ENCODE peak calls at places on chromosome 12, in seven cellular contexts. C is GM23338; E is tibial artery; T is effector memory CD4-positive, alpha-beta T cell; U is stomach; V is cardiac muscle cell; D is Karpas-422. I is an unnamed sample.

GRCh38 chr12:66111605-66112004 is 18.9 kb downstream of the LLPH start:
- DNase-seq in C (no peak), E (no peak), T (no peak), U (no peak), V (peak; percentile 35), D (no peak), I (no peak)

GRCh38 chr12:31222620-31223222 is 103.2 kb downstream of the SINHCAF start:
- DNase-seq in C (no peak), E (no peak), T (no peak), U (no peak), V (no peak), D (no peak), I (no peak)

GRCh38 chr12:88870000-88870737 is 289.9 kb upstream of the KITLG start:
- DNase-seq in C (no peak), E (no peak), T (no peak), U (no peak), V (peak; percentile 3), D (no peak), I (peak; percentile 28)

GRCh38 chr12:34287986-34288962 is 266.0 kb downstream of the ALG10 start:
- DNase-seq in C (no peak), E (peak; percentile 47), T (no peak), U (no peak), V (no peak), D (no peak), I (no peak)

GRCh38 chr12:5912437-5913334 is 32.4 kb downstream of the ANO2 start:
- DNase-seq in C (peak; percentile 88), E (peak; percentile 41), T (no peak), U (no peak), V (no peak), D (no peak), I (peak; percentile 19)

GRCh38 chr12:47894068-47894467 is 10.7 kb downstream of the VDR start:
- DNase-seq in C (no peak), E (no peak), T (no peak), U (no peak), V (no peak), D (no peak), I (no peak)

GRCh38 chr12:89038831-89039509 is 313.3 kb downstream of the DUSP6 start:
- DNase-seq in C (no peak), E (no peak), T (no peak), U (no peak), V (no peak), D (no peak), I (no peak)

GRCh38 chr12:115599251-115599811 is 678.2 kb downstream of the MED13L start:
- DNase-seq in C (peak; percentile 47), E (no peak), T (no peak), U (no peak), V (peak; percentile 26), D (no peak), I (no peak)

GRCh38 chr12:6570264-6570887 is 2.3 kb upstream of the NOP2 start:
- DNase-seq in C (peak; percentile 85), E (no peak), T (no peak), U (peak; percentile 56), V (no peak), D (peak; percentile 79), I (no peak)

GRCh38 chr12:117047810-117048584 is 51.2 kb downstream of the TESC start:
- DNase-seq in C (no peak), E (no peak), T (no peak), U (no peak), V (peak; percentile 35), D (no peak), I (no peak)

GRCh38 chr12:232731-233614 is 19.0 kb upstream of the SLC6A12 start:
- DNase-seq in C (no peak), E (peak; percentile 58), T (no peak), U (peak; percentile 17), V (no peak), D (no peak), I (no peak)

GRCh38 chr12:102567031-102567985 is 86.9 kb upstream of the IGF1 start:
- DNase-seq in C (no peak), E (no peak), T (no peak), U (no peak), V (peak; percentile 52), D (no peak), I (no peak)

GRCh38 chr12:24268663-24269186 is 319.3 kb upstream of the SOX5 start:
- DNase-seq in C (no peak), E (no peak), T (no peak), U (no peak), V (peak; percentile 0), D (no peak), I (no peak)

GRCh38 chr12:49515266-49515665 is 23.6 kb upstream of the KCNH3 start:
- DNase-seq in C (no peak), E (no peak), T (no peak), U (no peak), V (peak; percentile 74), D (no peak), I (no peak)

GRCh38 chr12:46320731-46321130 is 51.8 kb downstream of the SLC38A2 start:
- DNase-seq in C (peak; percentile 44), E (no peak), T (no peak), U (no peak), V (no peak), D (no peak), I (no peak)

GRCh38 chr12:116365606-116366455 is 88.3 kb upstream of the MED13L start:
- DNase-seq in C (no peak), E (no peak), T (no peak), U (no peak), V (no peak), D (no peak), I (no peak)

GRCh38 chr12:116060765-116061164 is 216.7 kb downstream of the MED13L start:
- DNase-seq in C (no peak), E (no peak), T (no peak), U (no peak), V (no peak), D (no peak), I (no peak)

GRCh38 chr12:49174218-49174617 is 14.7 kb downstream of the TUBA1A start:
- DNase-seq in C (no peak), E (peak; percentile 29), T (no peak), U (no peak), V (no peak), D (no peak), I (no peak)

GRCh38 chr12:127811988-127812387 is 455.0 kb upstream of the TMEM132C start:
- DNase-seq in C (peak; percentile 4), E (no peak), T (no peak), U (no peak), V (peak; percentile 1), D (no peak), I (no peak)

GRCh38 chr12:14394317-14395058 is 29.0 kb downstream of the ATF7IP start:
- DNase-seq in C (peak; percentile 79), E (no peak), T (no peak), U (peak; percentile 38), V (peak; percentile 87), D (peak; percentile 93), I (no peak)

GRCh38 chr12:15265868-15266267 is 44.7 kb upstream of the RERG start:
- DNase-seq in C (no peak), E (no peak), T (no peak), U (no peak), V (peak; percentile 21), D (no peak), I (no peak)

GRCh38 chr12:27206801-27207502 is 37.1 kb upstream of the STK38L start:
- DNase-seq in C (no peak), E (no peak), T (no peak), U (no peak), V (no peak), D (no peak), I (no peak)

GRCh38 chr12:92505373-92506340 is 197.1 kb upstream of the PLEKHG7 start:
- DNase-seq in C (no peak), E (peak; percentile 82), T (no peak), U (peak; percentile 60), V (peak; percentile 68), D (no peak), I (peak; percentile 44)

GRCh38 chr12:117331691-117332090 is 29.7 kb downstream of the NOS1 start:
- DNase-seq in C (no peak), E (no peak), T (no peak), U (no peak), V (no peak), D (peak; percentile 52), I (no peak)

GRCh38 chr12:64171715-64172114 is 50.4 kb downstream of the KICS2 start:
- DNase-seq in C (no peak), E (no peak), T (no peak), U (no peak), V (peak; percentile 24), D (no peak), I (no peak)

GRCh38 chr12:19436931-19437330 is 2.4 kb upstream of the AEBP2 start:
- DNase-seq in C (no peak), E (no peak), T (no peak), U (no peak), V (no peak), D (no peak), I (no peak)

DNA sequence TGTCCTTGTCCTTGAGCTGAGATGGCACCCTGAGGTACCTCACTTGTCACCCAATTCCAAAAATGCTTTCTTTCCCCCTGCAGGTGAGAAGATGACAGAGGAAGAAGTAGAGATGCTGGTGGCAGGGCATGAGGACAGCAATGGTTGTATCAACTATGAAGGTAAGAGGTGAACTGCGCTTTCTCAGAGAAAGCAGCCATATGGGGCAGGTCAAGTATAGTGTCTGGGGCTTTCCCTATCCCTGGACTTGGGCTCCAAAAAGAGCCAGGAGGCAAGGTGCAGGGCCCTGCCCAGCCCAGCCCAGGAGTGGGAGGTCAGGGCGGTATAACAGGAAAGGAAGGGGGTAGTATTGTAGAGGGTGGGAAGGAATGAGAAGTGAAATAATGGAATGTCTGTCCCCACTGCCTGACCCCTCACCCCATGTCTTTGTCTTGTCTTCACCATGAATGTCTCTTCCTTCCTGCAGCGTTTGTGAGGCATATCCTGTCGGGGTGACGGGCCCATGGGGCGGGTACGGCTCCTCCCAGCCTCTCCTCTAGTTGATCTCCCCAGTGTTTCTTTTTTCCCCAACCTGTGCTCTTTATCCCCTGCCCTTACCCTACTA is 2.1 kb downstream of the MYL6 start:
- DNase-seq in C (peak; percentile 59), E (no peak), T (peak; percentile 43), U (no peak), V (peak; percentile 55), D (no peak), I (no peak)
- H3K36me3 ChIP-seq in C (peaks cover 46% of the 10 kb centered on the region), E (peaks cover 66% of the 10 kb centered on the region), T (peaks cover 43% of the 10 kb centered on the region), U (peaks cover 58% of the 10 kb centered on the region), V (peaks cover 61% of the 10 kb centered on the region), D (peaks cover 45% of the 10 kb centered on the region), I (peaks cover 8% of the 10 kb centered on the region)

GRCh38 chr12:40228727-40229126 is 3.9 kb downstream of the LRRK2 start:
- DNase-seq in C (no peak), E (no peak), T (no peak), U (no peak), V (no peak), D (no peak), I (no peak)
- H3K4me3 ChIP-seq in C (no peak overlapping the region), E (no peak overlapping the region), T (no peak overlapping the region), U (no peak overlapping the region), V (no peak overlapping the region), D (no peak overlapping the region), I (no peak overlapping the region)

GRCh38 chr12:55979069-55979468 is 5.2 kb downstream of the RAB5B start:
- DNase-seq in C (no peak), E (no peak), T (no peak), U (no peak), V (no peak), D (no peak), I (no peak)
- H3K4me1 ChIP-seq in C (no peaks in the 10 kb centered on the region), E (peaks cover 39% of the 10 kb centered on the region), T (peaks cover 3% of the 10 kb centered on the region), U (peaks cover 42% of the 10 kb centered on the region), V (peaks cover 10% of the 10 kb centered on the region), D (peaks cover 26% of the 10 kb centered on the region), I (peaks cover 7% of the 10 kb centered on the region)

GRCh38 chr12:42440608-42441007 is 114.6 kb downstream of the PPHLN1 start:
- DNase-seq in C (no peak), E (no peak), T (no peak), U (no peak), V (no peak), D (no peak), I (no peak)
- H3K36me3 ChIP-seq in C (no peaks in the 10 kb centered on the region), E (peaks cover 35% of the 10 kb centered on the region), T (peaks cover 42% of the 10 kb centered on the region), U (peaks cover 8% of the 10 kb centered on the region), V (peaks cover 8% of the 10 kb centered on the region), D (peaks cover 25% of the 10 kb centered on the region), I (peaks cover 9% of the 10 kb centered on the region)